ENCODE peak calls at places on chromosomes 5 and 9, in ten cellular contexts. One of them, this sample, is unnamed.
A peak's percentile ranks its signal among the peaks of the same experiment; 100 is the strongest.

GRCh38 chr9:106920701-106921283 is 57.8 kb downstream of the ZNF462 start:
- DNase-seq in fibroblast of mammary gland: peak; percentile 49
- DNase-seq in vagina: no peak
- DNase-seq in heart right ventricle: peak; percentile 57
- DNase-seq in activated B cell treated with CpG ODN at 0.5 μM for 24 hours: no peak
- DNase-seq in GM10248: no peak
- DNase-seq in fibroblast of lung: peak; percentile 79
- DNase-seq in H9: no peak
- DNase-seq in HepG2: peak; percentile 18
- DNase-seq in RWPE1: peak; percentile 42
- DNase-seq in this sample: no peak

GRCh38 chr5:160158087-160158486 is 38.8 kb upstream of the PWWP2A start:
- DNase-seq in fibroblast of mammary gland: no peak
- DNase-seq in HepG2: no peak
- DNase-seq in vagina: no peak
- DNase-seq in fibroblast of lung: no peak
- DNase-seq in H9: peak; percentile 56
- DNase-seq in activated B cell treated with CpG ODN at 0.5 μM for 24 hours: no peak
- DNase-seq in heart right ventricle: no peak
- DNase-seq in GM10248: no peak
- DNase-seq in RWPE1: no peak
- DNase-seq in this sample: no peak

GRCh38 chr9:13756943-13757342 is 477.5 kb upstream of the MPDZ start:
- DNase-seq in heart right ventricle: no peak
- DNase-seq in RWPE1: no peak
- DNase-seq in HepG2: no peak
- DNase-seq in activated B cell treated with CpG ODN at 0.5 μM for 24 hours: no peak
- DNase-seq in vagina: no peak
- DNase-seq in H9: no peak
- DNase-seq in fibroblast of lung: no peak
- DNase-seq in GM10248: no peak
- DNase-seq in fibroblast of mammary gland: no peak
- DNase-seq in this sample: no peak

GRCh38 chr5:169706070-169706469 is 69.0 kb downstream of the DOCK2 start:
- DNase-seq in heart right ventricle: no peak
- DNase-seq in fibroblast of lung: no peak
- DNase-seq in HepG2: no peak
- DNase-seq in H9: no peak
- DNase-seq in fibroblast of mammary gland: no peak
- DNase-seq in RWPE1: no peak
- DNase-seq in GM10248: no peak
- DNase-seq in activated B cell treated with CpG ODN at 0.5 μM for 24 hours: no peak
- DNase-seq in vagina: no peak
- DNase-seq in this sample: no peak

GRCh38 chr5:177116631-177117373 is 16.8 kb upstream of the NSD1 start:
- DNase-seq in HepG2: no peak
- DNase-seq in vagina: no peak
- DNase-seq in fibroblast of lung: peak; percentile 85
- DNase-seq in RWPE1: peak; percentile 86
- DNase-seq in GM10248: peak; percentile 74
- DNase-seq in H9: peak; percentile 92
- DNase-seq in activated B cell treated with CpG ODN at 0.5 μM for 24 hours: peak; percentile 69
- DNase-seq in heart right ventricle: peak; percentile 91
- DNase-seq in fibroblast of mammary gland: peak; percentile 80
- DNase-seq in this sample: no peak

GRCh38 chr9:98333703-98334582 is 78.5 kb upstream of the TBC1D2 start:
- DNase-seq in RWPE1: peak; percentile 93
- DNase-seq in H9: no peak
- DNase-seq in heart right ventricle: no peak
- DNase-seq in activated B cell treated with CpG ODN at 0.5 μM for 24 hours: no peak
- DNase-seq in HepG2: no peak
- DNase-seq in fibroblast of lung: peak; percentile 81
- DNase-seq in vagina: peak; percentile 1
- DNase-seq in fibroblast of mammary gland: peak; percentile 99
- DNase-seq in GM10248: peak; percentile 3
- DNase-seq in this sample: no peak

GRCh38 chr5:56734066-56734766 is 81.1 kb upstream of the MAP3K1 start:
- DNase-seq in HepG2: no peak
- DNase-seq in fibroblast of mammary gland: no peak
- DNase-seq in activated B cell treated with CpG ODN at 0.5 μM for 24 hours: no peak
- DNase-seq in fibroblast of lung: no peak
- DNase-seq in vagina: no peak
- DNase-seq in H9: no peak
- DNase-seq in RWPE1: no peak
- DNase-seq in heart right ventricle: no peak
- DNase-seq in GM10248: no peak
- DNase-seq in this sample: no peak

GRCh38 chr9:94612071-94612470 is 18.4 kb upstream of the FBP2 start:
- DNase-seq in HepG2: peak; percentile 56
- DNase-seq in RWPE1: no peak
- DNase-seq in activated B cell treated with CpG ODN at 0.5 μM for 24 hours: no peak
- DNase-seq in fibroblast of mammary gland: no peak
- DNase-seq in heart right ventricle: no peak
- DNase-seq in H9: no peak
- DNase-seq in GM10248: no peak
- DNase-seq in vagina: no peak
- DNase-seq in fibroblast of lung: no peak
- DNase-seq in this sample: no peak

GRCh38 chr9:25537857-25538256 is 140.4 kb downstream of the TUSC1 start:
- DNase-seq in fibroblast of lung: no peak
- DNase-seq in GM10248: no peak
- DNase-seq in HepG2: no peak
- DNase-seq in activated B cell treated with CpG ODN at 0.5 μM for 24 hours: no peak
- DNase-seq in heart right ventricle: no peak
- DNase-seq in vagina: no peak
- DNase-seq in fibroblast of mammary gland: no peak
- DNase-seq in RWPE1: no peak
- DNase-seq in H9: no peak
- DNase-seq in this sample: no peak

GRCh38 chr5:88860501-88860900 is 22.5 kb downstream of the MEF2C start:
- DNase-seq in fibroblast of mammary gland: peak; percentile 54
- DNase-seq in H9: no peak
- DNase-seq in HepG2: no peak
- DNase-seq in RWPE1: no peak
- DNase-seq in fibroblast of lung: peak; percentile 72
- DNase-seq in activated B cell treated with CpG ODN at 0.5 μM for 24 hours: no peak
- DNase-seq in GM10248: no peak
- DNase-seq in vagina: no peak
- DNase-seq in heart right ventricle: no peak
- DNase-seq in this sample: no peak

GRCh38 chr9:79371948-79372555 is 199.7 kb upstream of the TLE4 start:
- DNase-seq in fibroblast of lung: peak; percentile 51
- DNase-seq in RWPE1: no peak
- DNase-seq in fibroblast of mammary gland: no peak
- DNase-seq in HepG2: no peak
- DNase-seq in activated B cell treated with CpG ODN at 0.5 μM for 24 hours: no peak
- DNase-seq in heart right ventricle: no peak
- DNase-seq in H9: no peak
- DNase-seq in vagina: no peak
- DNase-seq in GM10248: no peak
- DNase-seq in this sample: no peak

GRCh38 chr5:51646482-51646881 is 263.2 kb downstream of the ISL1 start:
- DNase-seq in heart right ventricle: no peak
- DNase-seq in RWPE1: no peak
- DNase-seq in HepG2: no peak
- DNase-seq in GM10248: no peak
- DNase-seq in fibroblast of mammary gland: no peak
- DNase-seq in vagina: no peak
- DNase-seq in fibroblast of lung: no peak
- DNase-seq in H9: no peak
- DNase-seq in activated B cell treated with CpG ODN at 0.5 μM for 24 hours: no peak
- DNase-seq in this sample: no peak

GRCh38 chr5:37722236-37723146 is 117.3 kb downstream of the GDNF start:
- DNase-seq in vagina: no peak
- DNase-seq in fibroblast of mammary gland: peak; percentile 98
- DNase-seq in RWPE1: peak; percentile 58
- DNase-seq in GM10248: peak; percentile 25
- DNase-seq in fibroblast of lung: peak; percentile 99
- DNase-seq in HepG2: peak; percentile 73
- DNase-seq in H9: no peak
- DNase-seq in heart right ventricle: no peak
- DNase-seq in activated B cell treated with CpG ODN at 0.5 μM for 24 hours: no peak
- DNase-seq in this sample: no peak

GRCh38 chr5:36232533-36232932 is 9.2 kb downstream of the NADK2 start:
- DNase-seq in H9: no peak
- DNase-seq in RWPE1: no peak
- DNase-seq in vagina: no peak
- DNase-seq in GM10248: no peak
- DNase-seq in HepG2: no peak
- DNase-seq in heart right ventricle: no peak
- DNase-seq in fibroblast of lung: no peak
- DNase-seq in fibroblast of mammary gland: no peak
- DNase-seq in activated B cell treated with CpG ODN at 0.5 μM for 24 hours: no peak
- DNase-seq in this sample: no peak

GRCh38 chr5:109567374-109568044 is 122.2 kb upstream of the MAN2A1 start:
- DNase-seq in fibroblast of mammary gland: peak; percentile 93
- DNase-seq in activated B cell treated with CpG ODN at 0.5 μM for 24 hours: no peak
- DNase-seq in GM10248: no peak
- DNase-seq in fibroblast of lung: peak; percentile 10
- DNase-seq in RWPE1: peak; percentile 12
- DNase-seq in heart right ventricle: peak; percentile 9
- DNase-seq in vagina: no peak
- DNase-seq in H9: no peak
- DNase-seq in HepG2: peak; percentile 10
- DNase-seq in this sample: no peak

GRCh38 chr9:92706218-92706940 is 36.4 kb upstream of the IPPK start:
- DNase-seq in fibroblast of mammary gland: peak; percentile 33
- DNase-seq in H9: peak; percentile 79
- DNase-seq in HepG2: peak; percentile 35
- DNase-seq in vagina: no peak
- DNase-seq in heart right ventricle: no peak
- DNase-seq in activated B cell treated with CpG ODN at 0.5 μM for 24 hours: no peak
- DNase-seq in GM10248: peak; percentile 50
- DNase-seq in RWPE1: peak; percentile 57
- DNase-seq in fibroblast of lung: no peak
- DNase-seq in this sample: no peak

GRCh38 chr5:91963166-91963565 is 580.0 kb upstream of the ARRDC3 start:
- DNase-seq in activated B cell treated with CpG ODN at 0.5 μM for 24 hours: no peak
- DNase-seq in H9: no peak
- DNase-seq in fibroblast of mammary gland: no peak
- DNase-seq in HepG2: no peak
- DNase-seq in vagina: no peak
- DNase-seq in fibroblast of lung: no peak
- DNase-seq in RWPE1: no peak
- DNase-seq in GM10248: no peak
- DNase-seq in heart right ventricle: no peak
- DNase-seq in this sample: no peak

GRCh38 chr9:97556721-97557605 is 55.5 kb downstream of the TMOD1 start:
- DNase-seq in HepG2: no peak
- DNase-seq in heart right ventricle: peak; percentile 54
- DNase-seq in fibroblast of lung: no peak
- DNase-seq in GM10248: no peak
- DNase-seq in vagina: no peak
- DNase-seq in fibroblast of mammary gland: no peak
- DNase-seq in RWPE1: no peak
- DNase-seq in activated B cell treated with CpG ODN at 0.5 μM for 24 hours: no peak
- DNase-seq in H9: no peak
- DNase-seq in this sample: no peak

DNA sequence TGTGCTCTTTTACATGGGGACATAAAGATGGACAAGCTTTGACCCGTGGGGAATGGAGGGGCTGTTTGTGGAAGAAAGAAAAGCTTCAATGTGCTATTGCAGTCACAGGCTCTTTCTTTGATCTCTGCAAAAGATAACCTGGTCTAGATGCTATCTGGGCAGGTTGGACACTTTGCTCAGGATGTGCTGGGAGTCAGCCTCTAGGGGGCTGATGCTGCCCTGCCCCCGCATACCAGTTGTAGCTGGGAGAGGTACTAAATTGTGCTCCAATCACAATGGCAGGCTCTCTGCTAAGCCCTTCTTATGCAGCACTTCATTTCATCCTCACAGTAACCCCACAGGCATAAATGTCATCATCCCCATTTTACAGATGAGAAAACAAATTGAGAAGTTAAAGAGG is 67.2 kb downstream of the PSD2 start:
- DNase-seq in activated B cell treated with CpG ODN at 0.5 μM for 24 hours: no peak
- DNase-seq in H9: no peak
- DNase-seq in heart right ventricle: no peak
- DNase-seq in HepG2: no peak
- DNase-seq in GM10248: no peak
- DNase-seq in fibroblast of lung: no peak
- DNase-seq in fibroblast of mammary gland: no peak
- DNase-seq in vagina: no peak
- DNase-seq in RWPE1: peak; percentile 27
- DNase-seq in this sample: no peak
- TF ChIP-seq CTCF in activated B cell treated with CpG ODN at 0.5 μM for 24 hours: no peak
- TF ChIP-seq CTCF in H9: peak; percentile 50
- TF ChIP-seq CTCF in heart right ventricle: no peak
- TF ChIP-seq CTCF in HepG2: no peak
- TF ChIP-seq CTCF in GM10248: no peak
- TF ChIP-seq CTCF in fibroblast of lung: no peak
- TF ChIP-seq CTCF in fibroblast of mammary gland: peak; percentile 1
- TF ChIP-seq CTCF in vagina: no peak
- TF ChIP-seq CTCF in RWPE1: no peak
- TF ChIP-seq CTCF in this sample: no peak

GRCh38 chr9:42852133-42852532 is 668.7 kb downstream of the SPATA31A6 start:
- DNase-seq in vagina: no peak
- DNase-seq in H9: peak; percentile 80
- DNase-seq in fibroblast of mammary gland: peak; percentile 31
- DNase-seq in heart right ventricle: peak; percentile 64
- DNase-seq in activated B cell treated with CpG ODN at 0.5 μM for 24 hours: peak; percentile 20
- DNase-seq in HepG2: peak; percentile 52
- DNase-seq in fibroblast of lung: peak; percentile 8
- DNase-seq in RWPE1: peak; percentile 32
- DNase-seq in GM10248: no peak
- DNase-seq in this sample: no peak
- TF ChIP-seq CTCF in vagina: no peak
- TF ChIP-seq CTCF in H9: peak; percentile 46
- TF ChIP-seq CTCF in fibroblast of mammary gland: no peak
- TF ChIP-seq CTCF in heart right ventricle: peak; percentile 71
- TF ChIP-seq CTCF in activated B cell treated with CpG ODN at 0.5 μM for 24 hours: no peak
- TF ChIP-seq CTCF in HepG2: peak; percentile 83
- TF ChIP-seq CTCF in fibroblast of lung: no peak
- TF ChIP-seq CTCF in RWPE1: peak; percentile 62
- TF ChIP-seq CTCF in GM10248: no peak
- TF ChIP-seq CTCF in this sample: no peak

GRCh38 chr5:54148062-54148461 is 162.3 kb downstream of the ARL15 start:
- DNase-seq in GM10248: no peak
- DNase-seq in heart right ventricle: no peak
- DNase-seq in vagina: no peak
- DNase-seq in fibroblast of mammary gland: peak; percentile 46
- DNase-seq in HepG2: no peak
- DNase-seq in activated B cell treated with CpG ODN at 0.5 μM for 24 hours: no peak
- DNase-seq in H9: no peak
- DNase-seq in fibroblast of lung: no peak
- DNase-seq in RWPE1: no peak
- DNase-seq in this sample: no peak
- TF ChIP-seq CTCF in GM10248: no peak
- TF ChIP-seq CTCF in heart right ventricle: peak; percentile 30
- TF ChIP-seq CTCF in vagina: no peak
- TF ChIP-seq CTCF in fibroblast of mammary gland: peak; percentile 39
- TF ChIP-seq CTCF in HepG2: no peak
- TF ChIP-seq CTCF in activated B cell treated with CpG ODN at 0.5 μM for 24 hours: no peak
- TF ChIP-seq CTCF in H9: no peak
- TF ChIP-seq CTCF in fibroblast of lung: peak; percentile 31
- TF ChIP-seq CTCF in RWPE1: no peak
- TF ChIP-seq CTCF in this sample: peak; percentile 25

GRCh38 chr9:34246453-34246852 is 67.6 kb downstream of the UBAP1 start:
- DNase-seq in fibroblast of mammary gland: no peak
- DNase-seq in activated B cell treated with CpG ODN at 0.5 μM for 24 hours: no peak
- DNase-seq in HepG2: no peak
- DNase-seq in fibroblast of lung: no peak
- DNase-seq in H9: no peak
- DNase-seq in GM10248: no peak
- DNase-seq in RWPE1: no peak
- DNase-seq in heart right ventricle: no peak
- DNase-seq in vagina: no peak
- DNase-seq in this sample: no peak
- TF ChIP-seq CTCF in fibroblast of mammary gland: no peak
- TF ChIP-seq CTCF in activated B cell treated with CpG ODN at 0.5 μM for 24 hours: no peak
- TF ChIP-seq CTCF in HepG2: no peak
- TF ChIP-seq CTCF in fibroblast of lung: no peak
- TF ChIP-seq CTCF in H9: no peak
- TF ChIP-seq CTCF in GM10248: no peak
- TF ChIP-seq CTCF in RWPE1: no peak
- TF ChIP-seq CTCF in heart right ventricle: no peak
- TF ChIP-seq CTCF in vagina: no peak
- TF ChIP-seq CTCF in this sample: no peak

This sample was measured in D721Med.